ENCODE peak calls at places on chromosomes 16 and 17, in ten cellular contexts. L, W, O, D, M, J, Q, E, X and Y are unnamed samples.

GRCh38 chr16:86756882-86757703 is 178.7 kb downstream of the FOXL1 start:
- DNase-seq in L (no peak), W (no peak), O (no peak), D (no peak), M (no peak), J (no peak), Q (no peak), E (no peak), X (no peak), Y (no peak)

GRCh38 chr16:74667215-74667765 is 613 bp upstream of the RFWD3 start:
- DNase-seq in L (no peak), W (no peak), O (no peak), D (peak), M (peak), J (peak), Q (no peak), E (peak), X (no peak), Y (no peak)

GRCh38 chr17:44672479-44673093 is 16.3 kb downstream of the MEIOC start:
- DNase-seq in L (peak), W (no peak), O (no peak), D (no peak), M (peak), J (no peak), Q (no peak), E (no peak), X (no peak), Y (no peak)

GRCh38 chr17:17146791-17147406 is 59.2 kb downstream of the PLD6 start:
- DNase-seq in L (no peak), W (peak), O (no peak), D (peak), M (peak), J (peak), Q (no peak), E (no peak), X (no peak), Y (no peak)

GRCh38 chr16:89375021-89375420 is 115.3 kb downstream of the ANKRD11 start:
- DNase-seq in L (no peak), W (peak), O (no peak), D (no peak), M (no peak), J (no peak), Q (no peak), E (no peak), X (no peak), Y (no peak)

GRCh38 chr16:28977703-28978641 is 3.4 kb downstream of the SPNS1 start:
- DNase-seq in L (no peak), W (peak), O (no peak), D (no peak), M (no peak), J (peak), Q (no peak), E (no peak), X (no peak), Y (no peak)

GRCh38 chr17:1753767-1754429 is 8.0 kb upstream of the SERPINF1 start:
- DNase-seq in L (no peak), W (no peak), O (no peak), D (no peak), M (peak), J (no peak), Q (no peak), E (no peak), X (no peak), Y (no peak)

GRCh38 chr16:75593825-75594820 is 27.9 kb downstream of the GABARAPL2 start:
- DNase-seq in L (peak), W (no peak), O (no peak), D (peak), M (peak), J (no peak), Q (no peak), E (no peak), X (peak), Y (no peak)

GRCh38 chr17:67276075-67276474 is 31.1 kb upstream of the HELZ start:
- DNase-seq in L (no peak), W (no peak), O (no peak), D (no peak), M (peak), J (no peak), Q (no peak), E (no peak), X (no peak), Y (no peak)